ENCODE peak calls at places on chromosomes 5 and 9, in seven cellular contexts. X is uterus, Q is mammary epithelial cell, I is Panc1, S is left ventricle myocardium inferior, T is colonic mucosa, O is tibial artery. F is an unnamed sample.

GRCh38 chr9:89175739-89176360 is 2.8 kb downstream of the SHC3 start:
- DNase-seq in X (no peak), Q (no peak), I (no peak), S (no peak), T (no peak), O (no peak), F (no peak)

GRCh38 chr9:86731511-86731993 is 215.8 kb downstream of the GAS1 start:
- DNase-seq in X (no peak), Q (peak; percentile 28), I (no peak), S (no peak), T (no peak), O (no peak), F (no peak)

GRCh38 chr5:123936548-123936947 is 424.6 kb downstream of the CSNK1G3 start:
- DNase-seq in X (no peak), Q (no peak), I (no peak), S (no peak), T (no peak), O (no peak), F (no peak)

GRCh38 chr5:151570512-151571269 is 20.4 kb downstream of the FAT2 start:
- DNase-seq in X (no peak), Q (peak; percentile 77), I (no peak), S (no peak), T (no peak), O (no peak), F (peak; percentile 27)

GRCh38 chr5:38618154-38618553 is 61.7 kb upstream of the LIFR start:
- DNase-seq in X (no peak), Q (no peak), I (no peak), S (no peak), T (no peak), O (no peak), F (no peak)

GRCh38 chr9:8430945-8431344 is 631.4 kb upstream of the DMAC1 start:
- DNase-seq in X (no peak), Q (no peak), I (no peak), S (no peak), T (no peak), O (no peak), F (no peak)

GRCh38 chr9:89077519-89077918 is 86.3 kb downstream of the S1PR3 start:
- DNase-seq in X (no peak), Q (no peak), I (no peak), S (no peak), T (no peak), O (no peak), F (no peak)

GRCh38 chr9:124242331-124243194 is 15.2 kb upstream of the NEK6 start:
- DNase-seq in X (no peak), Q (no peak), I (no peak), S (no peak), T (peak; percentile 71), O (peak; percentile 64), F (no peak)

GRCh38 chr5:91070761-91071429 is 312.2 kb downstream of the ARRDC3 start:
- DNase-seq in X (no peak), Q (no peak), I (no peak), S (no peak), T (no peak), O (no peak), F (no peak)

GRCh38 chr5:72191404-72191803 is 84.1 kb downstream of the MAP1B start:
- DNase-seq in X (no peak), Q (no peak), I (no peak), S (no peak), T (no peak), O (no peak), F (no peak)

GRCh38 chr5:124735169-124735858 is 11.1 kb downstream of the ZNF608 start:
- DNase-seq in X (no peak), Q (no peak), I (no peak), S (no peak), T (peak; percentile 68), O (no peak), F (no peak)

GRCh38 chr5:43191740-43192557 is at the start of gene NIM1K:
- DNase-seq in X (peak; percentile 51), Q (no peak), I (no peak), S (peak; percentile 68), T (peak; percentile 49), O (peak; percentile 77), F (peak; percentile 51)

GRCh38 chr9:81312346-81312745 is 377.0 kb downstream of the TLE1 start:
- DNase-seq in X (no peak), Q (no peak), I (no peak), S (no peak), T (no peak), O (no peak), F (no peak)

GRCh38 chr9:71607571-71607970 is 160.7 kb downstream of the CEMIP2 start:
- DNase-seq in X (no peak), Q (no peak), I (no peak), S (no peak), T (no peak), O (no peak), F (no peak)

GRCh38 chr9:107282268-107282667 is 811 bp upstream of the RAD23B start:
- DNase-seq in X (peak; percentile 21), Q (no peak), I (no peak), S (no peak), T (peak; percentile 32), O (no peak), F (no peak)

GRCh38 chr9:93190656-93191353 is 6.9 kb downstream of the WNK2 start:
- DNase-seq in X (no peak), Q (no peak), I (no peak), S (no peak), T (no peak), O (no peak), F (no peak)

GRCh38 chr9:36992501-36993316 is 41.4 kb downstream of the PAX5 start:
- DNase-seq in X (no peak), Q (no peak), I (no peak), S (no peak), T (no peak), O (no peak), F (no peak)

GRCh38 chr5:144036476-144036875 is 134.0 kb downstream of the YIPF5 start:
- DNase-seq in X (no peak), Q (no peak), I (no peak), S (no peak), T (no peak), O (no peak), F (no peak)

GRCh38 chr5:130773813-130774212 is 391.2 kb downstream of the HINT1 start:
- DNase-seq in X (no peak), Q (peak; percentile 81), I (no peak), S (no peak), T (no peak), O (no peak), F (no peak)

GRCh38 chr5:134507495-134507894 is 18.0 kb upstream of the JADE2 start:
- DNase-seq in X (no peak), Q (no peak), I (no peak), S (no peak), T (peak; percentile 34), O (peak; percentile 33), F (no peak)

GRCh38 chr5:125342938-125343401 is 596.5 kb upstream of the ZNF608 start:
- DNase-seq in X (no peak), Q (no peak), I (no peak), S (no peak), T (no peak), O (no peak), F (no peak)

GRCh38 chr9:112341741-112342140 is 8.3 kb upstream of the PTBP3 start:
- DNase-seq in X (no peak), Q (peak; percentile 31), I (no peak), S (no peak), T (no peak), O (no peak), F (no peak)

GRCh38 chr5:150485770-150486401 is 22.0 kb upstream of the NDST1 start:
- DNase-seq in X (peak; percentile 69), Q (no peak), I (no peak), S (peak; percentile 72), T (peak; percentile 68), O (peak; percentile 81), F (peak; percentile 55)

GRCh38 chr9:109588415-109588814 is 90.3 kb upstream of the PTPN3 start:
- DNase-seq in X (no peak), Q (no peak), I (no peak), S (no peak), T (no peak), O (no peak), F (no peak)

GRCh38 chr9:130305381-130305780 is 39.8 kb downstream of the HMCN2 start:
- DNase-seq in X (no peak), Q (no peak), I (no peak), S (no peak), T (no peak), O (no peak), F (no peak)

GRCh38 chr5:157540707-157541451 is 34.7 kb downstream of the ADAM19 start:
- DNase-seq in X (peak; percentile 39), Q (peak; percentile 53), I (no peak), S (peak; percentile 58), T (peak; percentile 39), O (peak; percentile 75), F (no peak)

GRCh38 chr9:104287255-104287872 is 193.3 kb downstream of the SMC2 start:
- DNase-seq in X (no peak), Q (peak; percentile 21), I (no peak), S (no peak), T (no peak), O (no peak), F (no peak)

GRCh38 chr5:174706997-174707548 is 17.3 kb upstream of the MSX2 start:
- DNase-seq in X (no peak), Q (no peak), I (no peak), S (no peak), T (no peak), O (no peak), F (no peak)
- H3K36me3 ChIP-seq in X (no peaks in the 10 kb centered on the region), Q (no peaks in the 10 kb centered on the region), I (no peaks in the 10 kb centered on the region), S (no peaks in the 10 kb centered on the region), T (no peaks in the 10 kb centered on the region), O (no peaks in the 10 kb centered on the region), F (no peaks in the 10 kb centered on the region)

GRCh38 chr9:68551191-68551590 is 10.5 kb upstream of the TMEM252 start:
- DNase-seq in X (no peak), Q (no peak), I (no peak), S (no peak), T (peak; percentile 78), O (no peak), F (peak; percentile 47)

GRCh38 chr9:68560131-68560844 is 19.6 kb upstream of the TMEM252 start:
- DNase-seq in X (peak; percentile 62), Q (no peak), I (no peak), S (peak; percentile 44), T (peak; percentile 74), O (no peak), F (peak; percentile 61)

GRCh38 chr9:68552700-68553099 is 12.0 kb upstream of the TMEM252 start:
- DNase-seq in X (no peak), Q (peak; percentile 16), I (no peak), S (no peak), T (no peak), O (no peak), F (no peak)

GRCh38 chr9:68555416-68555815 is 14.7 kb upstream of the TMEM252 start:
- DNase-seq in X (no peak), Q (no peak), I (no peak), S (no peak), T (no peak), O (no peak), F (no peak)
- H3K4me3 ChIP-seq in X (no peak overlapping the region), Q (no peak overlapping the region), I (no peak overlapping the region), S (no peak overlapping the region), T (no peak overlapping the region), O (no peak overlapping the region), F (no peak overlapping the region)

GRCh38 chr9:132631685-132632084 is 38.1 kb downstream of the DDX31 start:
- DNase-seq in X (no peak), Q (no peak), I (no peak), S (no peak), T (no peak), O (no peak), F (no peak)
- H3K36me3 ChIP-seq in X (no peaks in the 10 kb centered on the region), Q (peaks cover 13% of the 10 kb centered on the region), I (peaks cover 4% of the 10 kb centered on the region), S (peaks cover 51% of the 10 kb centered on the region), T (no peaks in the 10 kb centered on the region), O (peaks cover 54% of the 10 kb centered on the region), F (peaks cover 12% of the 10 kb centered on the region)

GRCh38 chr5:109619024-109619460 is 70.7 kb upstream of the MAN2A1 start:
- DNase-seq in X (no peak), Q (peak; percentile 9), I (no peak), S (no peak), T (no peak), O (no peak), F (no peak)
- H3K4me3 ChIP-seq in X (no peak overlapping the region), Q (no peak overlapping the region), I (no peak overlapping the region), S (no peak overlapping the region), T (no peak overlapping the region), O (no peak overlapping the region), F (no peak overlapping the region)